ENCODE peak calls at places on chromosome 5, in six cellular contexts. One of them, this sample, is unnamed.

GRCh38 chr5:165039748-165040147 is 1534.3 kb downstream of the MAT2B start:
- DNase-seq in AG09319: no peak
- DNase-seq in astrocyte of the spinal cord: no peak
- DNase-seq in mesothelial cell of epicardium: no peak
- DNase-seq in heart left ventricle: no peak
- DNase-seq in mucosa of descending colon: no peak
- DNase-seq in this sample: no peak

GRCh38 chr5:110333384-110333783 is 393.1 kb downstream of the TMEM232 start:
- DNase-seq in mucosa of descending colon: no peak
- DNase-seq in astrocyte of the spinal cord: peak
- DNase-seq in mesothelial cell of epicardium: no peak
- DNase-seq in heart left ventricle: no peak
- DNase-seq in AG09319: no peak
- DNase-seq in this sample: no peak

GRCh38 chr5:6202615-6203365 is 175.6 kb downstream of the MED10 start:
- DNase-seq in mucosa of descending colon: no peak
- DNase-seq in astrocyte of the spinal cord: no peak
- DNase-seq in mesothelial cell of epicardium: no peak
- DNase-seq in AG09319: no peak
- DNase-seq in heart left ventricle: no peak
- DNase-seq in this sample: no peak

GRCh38 chr5:16542275-16542674 is 74.5 kb downstream of the RETREG1 start:
- DNase-seq in AG09319: no peak
- DNase-seq in heart left ventricle: no peak
- DNase-seq in mesothelial cell of epicardium: no peak
- DNase-seq in astrocyte of the spinal cord: no peak
- DNase-seq in mucosa of descending colon: no peak
- DNase-seq in this sample: no peak

GRCh38 chr5:141657937-141658545 is 6.8 kb upstream of the FCHSD1 start:
- DNase-seq in AG09319: peak
- DNase-seq in mesothelial cell of epicardium: no peak
- DNase-seq in astrocyte of the spinal cord: peak
- DNase-seq in mucosa of descending colon: no peak
- DNase-seq in heart left ventricle: no peak
- DNase-seq in this sample: no peak

GRCh38 chr5:616342-617039 is 4.4 kb downstream of the CEP72 start:
- DNase-seq in AG09319: no peak
- DNase-seq in mesothelial cell of epicardium: no peak
- DNase-seq in mucosa of descending colon: peak
- DNase-seq in astrocyte of the spinal cord: no peak
- DNase-seq in heart left ventricle: no peak
- DNase-seq in this sample: peak

GRCh38 chr5:72790188-72790587 is 26.3 kb upstream of the TNPO1 start:
- DNase-seq in mesothelial cell of epicardium: no peak
- DNase-seq in heart left ventricle: no peak
- DNase-seq in astrocyte of the spinal cord: peak
- DNase-seq in AG09319: peak
- DNase-seq in mucosa of descending colon: no peak
- DNase-seq in this sample: no peak

GRCh38 chr5:105238561-105238960 is 1676.0 kb upstream of the NUDT12 start:
- DNase-seq in mesothelial cell of epicardium: no peak
- DNase-seq in mucosa of descending colon: no peak
- DNase-seq in AG09319: no peak
- DNase-seq in astrocyte of the spinal cord: no peak
- DNase-seq in heart left ventricle: no peak
- DNase-seq in this sample: no peak

GRCh38 chr5:2602451-2603045 is 148.9 kb downstream of the IRX2 start:
- DNase-seq in AG09319: no peak
- DNase-seq in mucosa of descending colon: no peak
- DNase-seq in heart left ventricle: no peak
- DNase-seq in astrocyte of the spinal cord: no peak
- DNase-seq in mesothelial cell of epicardium: no peak
- DNase-seq in this sample: no peak

GRCh38 chr5:84480873-84481637 is 96.4 kb upstream of the EDIL3 start:
- DNase-seq in heart left ventricle: no peak
- DNase-seq in mucosa of descending colon: no peak
- DNase-seq in mesothelial cell of epicardium: no peak
- DNase-seq in astrocyte of the spinal cord: no peak
- DNase-seq in AG09319: no peak
- DNase-seq in this sample: no peak

GRCh38 chr5:14264605-14265316 is 121.6 kb downstream of the TRIO start:
- DNase-seq in mucosa of descending colon: peak
- DNase-seq in mesothelial cell of epicardium: peak
- DNase-seq in astrocyte of the spinal cord: peak
- DNase-seq in heart left ventricle: peak
- DNase-seq in AG09319: peak
- DNase-seq in this sample: peak

GRCh38 chr5:126961128-126961527 is 69.2 kb downstream of the MARCHF3 start:
- DNase-seq in mucosa of descending colon: no peak
- DNase-seq in astrocyte of the spinal cord: no peak
- DNase-seq in mesothelial cell of epicardium: no peak
- DNase-seq in AG09319: no peak
- DNase-seq in heart left ventricle: no peak
- DNase-seq in this sample: no peak

GRCh38 chr5:165630211-165630866 is 2124.9 kb downstream of the MAT2B start:
- DNase-seq in AG09319: no peak
- DNase-seq in mesothelial cell of epicardium: no peak
- DNase-seq in astrocyte of the spinal cord: peak
- DNase-seq in mucosa of descending colon: no peak
- DNase-seq in heart left ventricle: peak
- DNase-seq in this sample: no peak

GRCh38 chr5:77398458-77398857 is 93.7 kb downstream of the WDR41 start:
- DNase-seq in mesothelial cell of epicardium: no peak
- DNase-seq in mucosa of descending colon: no peak
- DNase-seq in AG09319: no peak
- DNase-seq in heart left ventricle: no peak
- DNase-seq in astrocyte of the spinal cord: no peak
- DNase-seq in this sample: no peak

GRCh38 chr5:77398896-77399295 is 93.2 kb downstream of the WDR41 start:
- DNase-seq in AG09319: no peak
- DNase-seq in astrocyte of the spinal cord: no peak
- DNase-seq in mucosa of descending colon: no peak
- DNase-seq in mesothelial cell of epicardium: no peak
- DNase-seq in heart left ventricle: no peak
- DNase-seq in this sample: no peak

GRCh38 chr5:77400645-77401044 is 91.5 kb downstream of the WDR41 start:
- DNase-seq in heart left ventricle: no peak
- DNase-seq in astrocyte of the spinal cord: no peak
- DNase-seq in mesothelial cell of epicardium: no peak
- DNase-seq in mucosa of descending colon: no peak
- DNase-seq in AG09319: peak
- DNase-seq in this sample: no peak

GRCh38 chr5:77396017-77396416 is 96.1 kb downstream of the WDR41 start:
- DNase-seq in AG09319: no peak
- DNase-seq in astrocyte of the spinal cord: no peak
- DNase-seq in mucosa of descending colon: no peak
- DNase-seq in mesothelial cell of epicardium: no peak
- DNase-seq in heart left ventricle: no peak
- DNase-seq in this sample: no peak

GRCh38 chr5:77397686-77398300 is 94.3 kb downstream of the WDR41 start:
- DNase-seq in mesothelial cell of epicardium: no peak
- DNase-seq in astrocyte of the spinal cord: peak
- DNase-seq in AG09319: no peak
- DNase-seq in heart left ventricle: no peak
- DNase-seq in mucosa of descending colon: no peak
- DNase-seq in this sample: no peak
- TF ChIP-seq CTCF in mesothelial cell of epicardium: no peak
- TF ChIP-seq CTCF in astrocyte of the spinal cord: no peak
- TF ChIP-seq CTCF in AG09319: no peak
- TF ChIP-seq CTCF in heart left ventricle: no peak
- TF ChIP-seq CTCF in mucosa of descending colon: no peak
- TF ChIP-seq CTCF in this sample: no peak

GRCh38 chr5:10289353-10289752 is 18.3 kb downstream of the CMBL start:
- DNase-seq in AG09319: no peak
- DNase-seq in mesothelial cell of epicardium: no peak
- DNase-seq in mucosa of descending colon: peak
- DNase-seq in astrocyte of the spinal cord: no peak
- DNase-seq in heart left ventricle: peak
- DNase-seq in this sample: no peak
- TF ChIP-seq CTCF in AG09319: peak
- TF ChIP-seq CTCF in mesothelial cell of epicardium: no peak
- TF ChIP-seq CTCF in mucosa of descending colon: no peak
- TF ChIP-seq CTCF in astrocyte of the spinal cord: no peak
- TF ChIP-seq CTCF in heart left ventricle: no peak
- TF ChIP-seq CTCF in this sample: no peak

DNA sequence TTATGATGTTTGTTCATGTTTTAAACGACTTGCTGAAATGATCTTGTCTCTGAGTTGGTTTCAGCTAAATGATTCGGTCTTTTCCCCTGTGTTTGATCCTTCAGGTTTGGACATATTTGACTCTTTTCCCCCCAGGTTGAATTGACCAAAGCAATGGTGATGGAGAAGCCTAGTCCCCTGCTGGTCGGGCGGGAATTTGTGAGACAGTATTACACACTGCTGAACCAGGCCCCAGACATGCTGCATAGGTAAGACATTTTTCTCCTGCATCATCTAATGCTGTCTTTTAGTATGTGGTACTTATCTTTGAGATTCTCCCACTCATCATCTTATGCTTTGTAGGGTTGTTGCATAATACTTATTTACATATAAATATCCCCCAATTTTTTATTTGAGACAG is 14.7 kb downstream of the G3BP1 start:
- DNase-seq in AG09319: no peak
- DNase-seq in mucosa of descending colon: no peak
- DNase-seq in mesothelial cell of epicardium: no peak
- DNase-seq in heart left ventricle: no peak
- DNase-seq in astrocyte of the spinal cord: no peak
- DNase-seq in this sample: no peak
- TF ChIP-seq CTCF in AG09319: no peak
- TF ChIP-seq CTCF in mucosa of descending colon: no peak
- TF ChIP-seq CTCF in mesothelial cell of epicardium: no peak
- TF ChIP-seq CTCF in heart left ventricle: no peak
- TF ChIP-seq CTCF in astrocyte of the spinal cord: no peak
- TF ChIP-seq CTCF in this sample: no peak

GRCh38 chr5:140072812-140073211 is 29.7 kb upstream of the NRG2 start:
- DNase-seq in mucosa of descending colon: no peak
- DNase-seq in heart left ventricle: no peak
- DNase-seq in mesothelial cell of epicardium: no peak
- DNase-seq in AG09319: no peak
- DNase-seq in astrocyte of the spinal cord: no peak
- DNase-seq in this sample: no peak

GRCh38 chr5:140076142-140076541 is 33.0 kb upstream of the NRG2 start:
- DNase-seq in mucosa of descending colon: no peak
- DNase-seq in heart left ventricle: no peak
- DNase-seq in AG09319: no peak
- DNase-seq in mesothelial cell of epicardium: no peak
- DNase-seq in astrocyte of the spinal cord: no peak
- DNase-seq in this sample: no peak

GRCh38 chr5:140075371-140075770 is 32.3 kb upstream of the NRG2 start:
- DNase-seq in mesothelial cell of epicardium: no peak
- DNase-seq in heart left ventricle: no peak
- DNase-seq in mucosa of descending colon: no peak
- DNase-seq in AG09319: no peak
- DNase-seq in astrocyte of the spinal cord: no peak
- DNase-seq in this sample: no peak

GRCh38 chr5:140076788-140077187 is 33.7 kb upstream of the NRG2 start:
- DNase-seq in heart left ventricle: no peak
- DNase-seq in mucosa of descending colon: no peak
- DNase-seq in mesothelial cell of epicardium: no peak
- DNase-seq in AG09319: no peak
- DNase-seq in astrocyte of the spinal cord: no peak
- DNase-seq in this sample: no peak

DNA sequence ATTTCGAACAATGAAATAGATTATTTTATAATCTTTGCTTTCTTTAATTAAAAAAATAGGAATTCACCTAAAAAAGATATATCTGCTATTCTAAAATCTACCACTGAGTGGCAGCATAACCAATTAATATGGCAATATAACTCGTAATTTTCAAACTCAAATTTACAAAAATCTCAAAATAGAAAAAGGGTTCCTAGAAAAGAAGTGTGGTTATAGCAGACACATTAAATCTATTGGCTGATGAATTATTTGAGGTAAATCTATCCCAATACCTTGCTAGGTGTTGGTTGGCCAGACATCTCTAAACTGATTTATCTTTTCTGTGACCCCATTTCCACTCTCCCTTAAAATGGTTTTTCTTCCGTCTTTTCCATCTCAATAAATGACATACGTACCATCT is 30.2 kb upstream of the NRG2 start:
- DNase-seq in heart left ventricle: no peak
- DNase-seq in AG09319: no peak
- DNase-seq in astrocyte of the spinal cord: peak
- DNase-seq in mucosa of descending colon: no peak
- DNase-seq in mesothelial cell of epicardium: no peak
- DNase-seq in this sample: no peak
- TF ChIP-seq CTCF in heart left ventricle: peak
- TF ChIP-seq CTCF in AG09319: peak
- TF ChIP-seq CTCF in astrocyte of the spinal cord: peak
- TF ChIP-seq CTCF in mucosa of descending colon: peak
- TF ChIP-seq CTCF in mesothelial cell of epicardium: peak
- TF ChIP-seq CTCF in this sample: no peak

DNA sequence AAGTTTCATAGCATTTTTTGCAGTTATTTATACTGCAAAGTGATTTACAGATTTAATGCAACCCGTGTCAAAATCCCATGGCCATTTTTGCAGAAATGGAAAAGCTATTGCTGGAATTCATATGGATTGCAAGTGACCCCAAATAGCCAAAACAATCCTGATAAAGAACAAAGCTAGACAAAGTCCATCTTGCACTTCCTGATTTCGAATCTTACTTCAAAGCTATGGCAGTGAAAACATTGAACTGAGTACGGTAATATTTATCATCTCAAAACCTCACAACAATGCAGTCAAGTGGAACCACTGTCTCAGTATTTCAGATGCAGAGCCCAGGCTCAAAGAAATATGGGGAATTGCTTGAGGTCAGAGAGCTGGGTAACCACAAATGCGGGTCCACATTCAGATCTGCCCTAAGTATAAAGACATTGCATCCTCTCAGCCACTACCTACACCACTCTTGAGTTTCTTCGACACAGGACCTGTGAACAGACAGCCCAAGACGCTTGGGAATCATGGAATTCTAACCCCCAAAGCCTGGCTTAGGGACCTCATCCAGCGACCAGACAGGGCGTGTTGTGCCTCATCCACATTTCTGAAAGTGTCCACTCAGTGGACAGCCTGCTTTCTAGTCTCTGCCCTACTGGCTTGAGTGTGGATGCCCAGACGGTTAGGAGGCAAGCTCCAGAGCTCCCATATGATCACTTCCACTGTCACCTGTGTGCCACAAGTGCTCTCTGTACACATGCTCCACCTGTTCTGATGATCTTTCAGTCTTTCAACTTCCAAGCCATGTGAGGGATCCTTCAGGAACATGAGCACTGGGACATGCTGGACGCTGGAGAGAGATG is 39.3 kb upstream of the KCNIP1 start:
- DNase-seq in AG09319: no peak
- DNase-seq in heart left ventricle: no peak
- DNase-seq in astrocyte of the spinal cord: no peak
- DNase-seq in mucosa of descending colon: no peak
- DNase-seq in mesothelial cell of epicardium: no peak
- DNase-seq in this sample: no peak
- TF ChIP-seq CTCF in AG09319: no peak
- TF ChIP-seq CTCF in heart left ventricle: no peak
- TF ChIP-seq CTCF in astrocyte of the spinal cord: no peak
- TF ChIP-seq CTCF in mucosa of descending colon: no peak
- TF ChIP-seq CTCF in mesothelial cell of epicardium: no peak
- TF ChIP-seq CTCF in this sample: no peak

DNA sequence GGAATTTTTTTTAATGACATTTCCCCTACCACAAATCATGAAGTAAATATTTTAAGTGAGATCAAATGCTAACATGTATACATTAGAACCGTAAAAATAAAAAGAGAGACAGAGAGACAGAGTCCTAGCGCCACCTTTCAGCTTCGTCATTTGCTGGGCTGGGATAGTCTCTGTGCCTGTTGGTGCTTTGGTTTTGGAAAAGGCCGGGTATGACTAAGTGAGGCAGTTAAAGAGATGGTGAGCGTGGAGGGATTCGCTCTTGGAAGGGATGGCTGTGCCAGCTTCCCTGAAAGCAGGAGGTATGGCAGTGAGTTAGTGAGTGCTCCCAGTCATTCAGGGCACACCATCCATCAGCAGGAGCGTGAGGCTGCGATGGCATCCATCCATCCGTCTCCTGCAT is 729.6 kb upstream of the WWC1 start:
- DNase-seq in mesothelial cell of epicardium: no peak
- DNase-seq in AG09319: no peak
- DNase-seq in heart left ventricle: no peak
- DNase-seq in mucosa of descending colon: no peak
- DNase-seq in astrocyte of the spinal cord: no peak
- DNase-seq in this sample: no peak
- TF ChIP-seq CTCF in mesothelial cell of epicardium: no peak
- TF ChIP-seq CTCF in AG09319: no peak
- TF ChIP-seq CTCF in heart left ventricle: no peak
- TF ChIP-seq CTCF in mucosa of descending colon: no peak
- TF ChIP-seq CTCF in astrocyte of the spinal cord: no peak
- TF ChIP-seq CTCF in this sample: no peak

This sample was measured in omental fat pad.